ENCODE peak calls at places on chromosome 7, in eight cellular contexts. One of them, this sample, is unnamed.

GRCh38 chr7:69832356-69832755 is 234.1 kb downstream of the AUTS2 start:
- DNase-seq in left colon: no peak
- DNase-seq in stimulated activated CD8-positive, alpha-beta memory T cell treated with anti-CD3 and anti-CD28 coated beads, Interleukin-4, amount 100 ng/mL, for 24 hours: no peak
- DNase-seq in naive thymus-derived CD8-positive, alpha-beta T cell: no peak
- DNase-seq in A549: no peak
- DNase-seq in H54: no peak
- DNase-seq in central memory CD4-positive, alpha-beta T cell: no peak
- DNase-seq in NCI-H187 treated with DMSO at 0.1 percent for 48 hours: no peak
- DNase-seq in this sample: no peak

GRCh38 chr7:41916450-41916927 is 213.6 kb upstream of the INHBA start:
- DNase-seq in left colon: no peak
- DNase-seq in stimulated activated CD8-positive, alpha-beta memory T cell treated with anti-CD3 and anti-CD28 coated beads, Interleukin-4, amount 100 ng/mL, for 24 hours: no peak
- DNase-seq in naive thymus-derived CD8-positive, alpha-beta T cell: no peak
- DNase-seq in A549: peak; percentile 10
- DNase-seq in H54: peak; percentile 66
- DNase-seq in central memory CD4-positive, alpha-beta T cell: no peak
- DNase-seq in NCI-H187 treated with DMSO at 0.1 percent for 48 hours: no peak
- DNase-seq in this sample: no peak

GRCh38 chr7:6260291-6261183 is 11.9 kb downstream of the CYTH3 start:
- DNase-seq in left colon: no peak
- DNase-seq in stimulated activated CD8-positive, alpha-beta memory T cell treated with anti-CD3 and anti-CD28 coated beads, Interleukin-4, amount 100 ng/mL, for 24 hours: no peak
- DNase-seq in naive thymus-derived CD8-positive, alpha-beta T cell: no peak
- DNase-seq in A549: no peak
- DNase-seq in H54: no peak
- DNase-seq in central memory CD4-positive, alpha-beta T cell: no peak
- DNase-seq in NCI-H187 treated with DMSO at 0.1 percent for 48 hours: no peak
- DNase-seq in this sample: no peak

GRCh38 chr7:116423499-116423898 is 76.0 kb upstream of the CAV2 start:
- DNase-seq in left colon: no peak
- DNase-seq in stimulated activated CD8-positive, alpha-beta memory T cell treated with anti-CD3 and anti-CD28 coated beads, Interleukin-4, amount 100 ng/mL, for 24 hours: no peak
- DNase-seq in naive thymus-derived CD8-positive, alpha-beta T cell: no peak
- DNase-seq in A549: no peak
- DNase-seq in H54: no peak
- DNase-seq in central memory CD4-positive, alpha-beta T cell: no peak
- DNase-seq in NCI-H187 treated with DMSO at 0.1 percent for 48 hours: no peak
- DNase-seq in this sample: no peak

GRCh38 chr7:285731-286130 is 4.2 kb upstream of the FOXL3 start:
- DNase-seq in left colon: peak; percentile 54
- DNase-seq in stimulated activated CD8-positive, alpha-beta memory T cell treated with anti-CD3 and anti-CD28 coated beads, Interleukin-4, amount 100 ng/mL, for 24 hours: no peak
- DNase-seq in naive thymus-derived CD8-positive, alpha-beta T cell: no peak
- DNase-seq in A549: no peak
- DNase-seq in H54: no peak
- DNase-seq in central memory CD4-positive, alpha-beta T cell: no peak
- DNase-seq in NCI-H187 treated with DMSO at 0.1 percent for 48 hours: no peak
- DNase-seq in this sample: no peak

GRCh38 chr7:150949971-150950491 is 28.1 kb downstream of the KCNH2 start:
- DNase-seq in left colon: no peak
- DNase-seq in stimulated activated CD8-positive, alpha-beta memory T cell treated with anti-CD3 and anti-CD28 coated beads, Interleukin-4, amount 100 ng/mL, for 24 hours: no peak
- DNase-seq in naive thymus-derived CD8-positive, alpha-beta T cell: no peak
- DNase-seq in A549: no peak
- DNase-seq in H54: no peak
- DNase-seq in central memory CD4-positive, alpha-beta T cell: no peak
- DNase-seq in NCI-H187 treated with DMSO at 0.1 percent for 48 hours: no peak
- DNase-seq in this sample: no peak

GRCh38 chr7:96104984-96105383 is 216.9 kb downstream of the SLC25A13 start:
- DNase-seq in left colon: no peak
- DNase-seq in stimulated activated CD8-positive, alpha-beta memory T cell treated with anti-CD3 and anti-CD28 coated beads, Interleukin-4, amount 100 ng/mL, for 24 hours: no peak
- DNase-seq in naive thymus-derived CD8-positive, alpha-beta T cell: no peak
- DNase-seq in A549: no peak
- DNase-seq in H54: no peak
- DNase-seq in central memory CD4-positive, alpha-beta T cell: no peak
- DNase-seq in NCI-H187 treated with DMSO at 0.1 percent for 48 hours: no peak
- DNase-seq in this sample: no peak

GRCh38 chr7:36344618-36345017 is 45.0 kb upstream of the ANLN start:
- DNase-seq in left colon: no peak
- DNase-seq in stimulated activated CD8-positive, alpha-beta memory T cell treated with anti-CD3 and anti-CD28 coated beads, Interleukin-4, amount 100 ng/mL, for 24 hours: no peak
- DNase-seq in naive thymus-derived CD8-positive, alpha-beta T cell: no peak
- DNase-seq in A549: no peak
- DNase-seq in H54: no peak
- DNase-seq in central memory CD4-positive, alpha-beta T cell: no peak
- DNase-seq in NCI-H187 treated with DMSO at 0.1 percent for 48 hours: no peak
- DNase-seq in this sample: no peak

GRCh38 chr7:152894295-152895170 is 135.0 kb downstream of the ACTR3B start:
- DNase-seq in left colon: peak; percentile 25
- DNase-seq in stimulated activated CD8-positive, alpha-beta memory T cell treated with anti-CD3 and anti-CD28 coated beads, Interleukin-4, amount 100 ng/mL, for 24 hours: peak; percentile 9
- DNase-seq in naive thymus-derived CD8-positive, alpha-beta T cell: peak; percentile 25
- DNase-seq in A549: peak; percentile 60
- DNase-seq in H54: no peak
- DNase-seq in central memory CD4-positive, alpha-beta T cell: no peak
- DNase-seq in NCI-H187 treated with DMSO at 0.1 percent for 48 hours: no peak
- DNase-seq in this sample: peak; percentile 21

This sample was measured in HepG2.